ENCODE peak calls at places on chromosomes 5 and 9, in five cellular contexts. W, L, P, S and F are unnamed samples.

GRCh38 chr5:88663793-88664216 is 219.2 kb downstream of the MEF2C start:
- DNase-seq in S (no peak), P (no peak), W (no peak), L (peak), F (no peak)

GRCh38 chr5:149367249-149367971 is 9.6 kb downstream of the PCYOX1L start:
- DNase-seq in W (peak), P (peak), L (peak), S (peak), F (peak)

GRCh38 chr9:134010774-134011173 is 14.5 kb upstream of the BRD3OS start:
- DNase-seq in P (no peak), W (no peak), S (no peak), L (peak), F (peak)

GRCh38 chr9:33795819-33796218 is 458 bp downstream of the PRSS3 start:
- DNase-seq in W (no peak), L (no peak), P (no peak), S (no peak), F (no peak)

GRCh38 chr5:155085282-155085990 is 71.9 kb downstream of the KIF4B start:
- DNase-seq in S (no peak), L (peak), P (peak), W (no peak), F (no peak)

GRCh38 chr9:129703667-129704355 is 38.4 kb downstream of the PRRX2 start:
- DNase-seq in S (no peak), P (no peak), W (no peak), L (peak), F (peak)

GRCh38 chr9:73183917-73184861 is 32.5 kb downstream of the ANXA1 start:
- DNase-seq in L (peak), S (peak), W (peak), P (peak), F (no peak)

GRCh38 chr9:37255187-37255586 is 134.8 kb downstream of the ZCCHC7 start:
- DNase-seq in W (no peak), L (no peak), S (no peak), P (no peak), F (no peak)

GRCh38 chr9:78613006-78613405 is 316.1 kb downstream of the PSAT1 start:
- DNase-seq in P (peak), L (peak), W (no peak), S (no peak), F (no peak)

GRCh38 chr5:169696621-169697517 is 59.8 kb downstream of the DOCK2 start:
- DNase-seq in S (no peak), W (no peak), L (peak), P (peak), F (peak)

GRCh38 chr9:12693141-12693540 is at the start of gene TYRP1:
- DNase-seq in W (no peak), P (no peak), L (no peak), S (no peak), F (no peak)

GRCh38 chr9:127004946-127005769 is 90.6 kb downstream of the RALGPS1 start:
- DNase-seq in W (peak), L (peak), P (peak), S (no peak), F (peak)

GRCh38 chr5:171258737-171259405 is 50.2 kb upstream of the TLX3 start:
- DNase-seq in S (no peak), P (no peak), L (no peak), W (no peak), F (peak)
- TF ChIP-seq CTCF in S (no peak), P (no peak), L (no peak), W (no peak), F (no peak)

GRCh38 chr9:137309368-137310189 is 7.5 kb upstream of the NRARP start:
- DNase-seq in W (no peak), S (no peak), P (no peak), L (no peak), F (no peak)

GRCh38 chr9:137311971-137312851 is 10.1 kb upstream of the NRARP start:
- DNase-seq in L (no peak), P (no peak), W (peak), S (no peak), F (no peak)

GRCh38 chr9:137311171-137311970 is 9.3 kb upstream of the NRARP start:
- DNase-seq in P (peak), S (no peak), L (no peak), W (peak), F (peak)

GRCh38 chr9:137308102-137308619 is 6.1 kb upstream of the NRARP start:
- DNase-seq in W (no peak), L (no peak), S (no peak), P (no peak), F (no peak)

GRCh38 chr9:137310190-137311052 is 8.3 kb upstream of the NRARP start:
- DNase-seq in P (peak), W (peak), S (no peak), L (no peak), F (no peak)
- H2AFZ ChIP-seq in P (no peak), W (no peak), S (no peak), L (no peak), F (no peak)

DNA sequence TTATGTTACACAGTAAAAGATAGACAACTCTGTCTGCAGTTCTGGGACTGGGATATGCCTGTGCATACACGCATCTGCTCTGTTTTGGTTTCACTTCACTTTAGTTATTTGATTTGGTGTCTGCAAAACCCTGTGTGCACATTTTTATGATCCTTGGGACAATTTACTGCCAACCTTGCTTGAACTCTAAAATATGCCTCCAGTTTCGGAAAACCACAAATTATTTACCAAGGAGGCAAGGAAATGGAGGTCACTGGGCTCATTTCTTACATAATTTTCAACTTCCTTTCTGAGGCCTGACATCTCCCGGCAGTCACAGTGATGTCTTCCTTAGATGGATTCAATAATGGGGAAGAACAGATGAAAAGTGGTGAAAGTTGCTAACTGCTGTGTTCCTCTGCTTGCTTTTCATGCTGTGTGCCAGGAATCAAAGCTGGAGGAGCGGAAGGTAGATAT is 61.2 kb upstream of the TAF11L2 start:
- DNase-seq in L (no peak), W (no peak), P (no peak), S (peak), F (no peak)
- TF ChIP-seq CTCF in L (no peak), W (no peak), P (no peak), S (no peak), F (no peak)

GRCh38 chr5:472076-472655 is 29.2 kb downstream of the EXOC3 start:
- DNase-seq in W (no peak), S (no peak), L (peak), P (no peak), F (peak)

GRCh38 chr5:471750-472058 is 28.7 kb downstream of the EXOC3 start:
- DNase-seq in S (peak), W (no peak), L (no peak), P (no peak), F (no peak)

GRCh38 chr5:472656-473343 is 29.8 kb downstream of the EXOC3 start:
- DNase-seq in L (peak), P (peak), W (peak), S (peak), F (peak)

GRCh38 chr5:474826-475661 is 32.1 kb downstream of the EXOC3 start:
- DNase-seq in W (no peak), L (peak), S (no peak), P (no peak), F (no peak)

GRCh38 chr5:473344-474192 is 30.6 kb downstream of the EXOC3 start:
- DNase-seq in S (no peak), W (peak), P (peak), L (peak), F (peak)
- H2AFZ ChIP-seq in S (peak), W (peak), P (peak), L (no peak), F (no peak)

GRCh38 chr9:86794356-86795046 is 152.8 kb downstream of the GAS1 start:
- DNase-seq in W (no peak), S (no peak), P (no peak), L (peak), F (peak)

GRCh38 chr9:86792136-86792535 is 155.2 kb downstream of the GAS1 start:
- DNase-seq in S (no peak), L (peak), W (peak), P (peak), F (peak)

GRCh38 chr9:86796671-86797070 is 150.6 kb downstream of the GAS1 start:
- DNase-seq in W (no peak), P (no peak), S (no peak), L (no peak), F (no peak)

GRCh38 chr9:86795047-86795437 is 152.3 kb downstream of the GAS1 start:
- DNase-seq in L (no peak), P (no peak), W (no peak), S (no peak), F (no peak)

DNA sequence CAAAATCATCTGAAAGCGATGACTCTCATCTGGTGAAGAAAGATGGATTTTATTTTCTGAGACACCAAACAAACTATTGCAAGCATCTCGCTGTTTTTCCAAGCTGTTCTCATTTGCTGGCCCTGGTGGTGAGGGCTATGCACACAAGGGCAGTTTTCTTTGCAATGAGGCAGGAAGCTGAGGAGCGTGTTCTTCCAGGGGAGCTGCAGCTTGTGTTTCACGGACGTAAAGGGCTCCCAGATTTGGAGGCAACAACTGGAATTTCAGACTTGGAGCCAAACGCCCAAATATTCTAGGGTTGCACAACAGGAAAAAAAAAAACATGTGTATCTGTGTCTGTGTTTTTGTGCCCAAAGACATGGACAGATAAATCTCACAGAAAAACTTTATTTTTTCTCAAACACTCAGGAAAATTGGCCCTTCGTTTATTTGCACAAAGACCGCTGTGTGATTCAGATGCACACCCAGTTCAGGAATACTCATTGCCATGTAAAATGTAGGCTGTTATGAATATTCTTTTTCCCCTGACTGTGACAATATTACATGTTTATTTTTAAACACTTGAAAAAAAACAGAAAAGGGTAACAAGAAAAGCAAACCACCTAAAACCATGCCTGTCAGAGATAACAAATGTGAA is 151.3 kb downstream of the GAS1 start:
- DNase-seq in S (no peak), P (no peak), W (no peak), L (peak), F (peak)
- TF ChIP-seq CTCF in S (no peak), P (no peak), W (no peak), L (peak), F (peak)

GRCh38 chr5:74966151-74967050 is 86.0 kb downstream of the GCNT4 start:
- DNase-seq in P (no peak), L (peak), W (no peak), S (no peak), F (peak)
- H2AFZ ChIP-seq in P (no peak), L (no peak), W (no peak), S (no peak), F (no peak)

DNA sequence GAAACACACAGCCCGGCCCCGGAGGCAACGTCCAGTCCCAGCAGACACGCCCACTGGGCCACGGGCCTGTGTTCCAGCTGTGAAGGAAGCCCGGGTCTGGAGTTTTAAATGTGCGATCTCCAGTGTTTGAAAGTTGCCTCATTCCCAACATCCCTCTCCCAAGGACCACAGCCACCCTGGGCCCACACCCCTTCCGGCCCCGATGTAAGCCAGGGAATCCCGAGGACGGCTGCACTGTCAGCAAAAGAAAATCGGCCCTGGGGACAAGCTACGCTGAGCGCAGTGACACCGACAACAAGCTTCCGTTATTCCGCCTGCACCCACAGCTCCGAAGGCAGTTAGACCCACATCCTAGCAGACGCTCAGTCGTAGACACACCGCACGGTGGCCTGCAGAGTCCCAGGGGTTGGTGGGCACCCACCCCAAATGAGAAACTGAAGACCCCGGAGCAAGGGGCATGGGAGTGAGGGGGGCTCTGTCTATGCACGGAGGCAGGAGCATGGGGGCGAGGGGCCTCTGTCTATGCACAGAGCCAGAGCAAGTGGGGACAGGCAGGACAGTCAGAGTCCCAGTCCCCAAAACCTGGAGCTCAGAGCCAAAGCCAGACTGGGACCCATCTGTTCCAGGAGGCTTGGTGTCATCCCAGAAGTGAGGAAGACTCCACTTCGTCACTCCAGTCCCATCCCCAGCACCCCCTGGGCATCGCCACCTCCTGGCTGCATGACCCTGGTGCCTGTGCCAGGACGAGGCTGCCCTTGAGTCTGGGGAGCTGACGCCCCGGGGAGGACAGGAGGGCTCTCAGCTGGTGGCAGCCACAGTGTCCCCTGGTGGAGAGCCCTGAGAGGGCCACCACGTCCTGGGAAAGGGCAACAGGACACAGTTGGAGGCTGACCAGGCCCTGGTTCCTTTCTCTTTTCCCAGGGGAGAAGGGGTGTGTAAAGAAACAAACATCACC is 23.4 kb downstream of the GLT6D1 start:
- DNase-seq in S (no peak), W (no peak), P (no peak), L (no peak), F (no peak)
- TF ChIP-seq CTCF in S (no peak), W (peak), P (peak), L (no peak), F (no peak)